ENCODE peak calls at places on chromosomes 4 and X, in eight cellular contexts. One of them, this sample, is unnamed.
A peak's percentile ranks its signal among the peaks of the same experiment; 100 is the strongest.

GRCh38 chrX:125150231-125150630 is 169.4 kb upstream of the TEX13C start:
- DNase-seq in kidney: no peak
- DNase-seq in stimulated activated CD4-positive, alpha-beta T cell treated with anti-CD3 and anti-CD28 coated beads, TNF-alpha, amount 100 ng/mL, for 1 hour: no peak
- DNase-seq in T-cell: no peak
- DNase-seq in osteocyte: no peak
- DNase-seq in BJ: no peak
- DNase-seq in HT-29: no peak
- DNase-seq in suprapubic skin: no peak
- DNase-seq in this sample: no peak

GRCh38 chrX:3526084-3526483 is 179.6 kb upstream of the MXRA5 start:
- DNase-seq in kidney: no peak
- DNase-seq in stimulated activated CD4-positive, alpha-beta T cell treated with anti-CD3 and anti-CD28 coated beads, TNF-alpha, amount 100 ng/mL, for 1 hour: no peak
- DNase-seq in T-cell: no peak
- DNase-seq in BJ: no peak
- DNase-seq in osteocyte: no peak
- DNase-seq in HT-29: no peak
- DNase-seq in suprapubic skin: no peak
- DNase-seq in this sample: no peak

GRCh38 chrX:68692651-68693050 is 45.2 kb downstream of the STARD8 start:
- DNase-seq in stimulated activated CD4-positive, alpha-beta T cell treated with anti-CD3 and anti-CD28 coated beads, TNF-alpha, amount 100 ng/mL, for 1 hour: no peak
- DNase-seq in HT-29: no peak
- DNase-seq in kidney: no peak
- DNase-seq in osteocyte: no peak
- DNase-seq in T-cell: no peak
- DNase-seq in BJ: no peak
- DNase-seq in suprapubic skin: no peak
- DNase-seq in this sample: no peak

GRCh38 chr4:15506464-15506863 is 36.8 kb downstream of the CC2D2A start:
- DNase-seq in stimulated activated CD4-positive, alpha-beta T cell treated with anti-CD3 and anti-CD28 coated beads, TNF-alpha, amount 100 ng/mL, for 1 hour: no peak
- DNase-seq in suprapubic skin: no peak
- DNase-seq in kidney: no peak
- DNase-seq in osteocyte: no peak
- DNase-seq in T-cell: no peak
- DNase-seq in HT-29: no peak
- DNase-seq in BJ: peak; percentile 38
- DNase-seq in this sample: no peak

GRCh38 chr4:84582988-84583870 is at the start of gene CDS1:
- DNase-seq in suprapubic skin: peak; percentile 80
- DNase-seq in osteocyte: no peak
- DNase-seq in stimulated activated CD4-positive, alpha-beta T cell treated with anti-CD3 and anti-CD28 coated beads, TNF-alpha, amount 100 ng/mL, for 1 hour: no peak
- DNase-seq in kidney: peak; percentile 86
- DNase-seq in HT-29: peak; percentile 69
- DNase-seq in T-cell: no peak
- DNase-seq in BJ: no peak
- DNase-seq in this sample: no peak

GRCh38 chrX:116272881-116273280 is 102.3 kb downstream of the AGTR2 start:
- DNase-seq in BJ: no peak
- DNase-seq in kidney: no peak
- DNase-seq in T-cell: no peak
- DNase-seq in stimulated activated CD4-positive, alpha-beta T cell treated with anti-CD3 and anti-CD28 coated beads, TNF-alpha, amount 100 ng/mL, for 1 hour: no peak
- DNase-seq in HT-29: peak; percentile 18
- DNase-seq in suprapubic skin: no peak
- DNase-seq in osteocyte: no peak
- DNase-seq in this sample: no peak

GRCh38 chr4:147793569-147793968 is 61.7 kb downstream of the ARHGAP10 start:
- DNase-seq in suprapubic skin: no peak
- DNase-seq in osteocyte: no peak
- DNase-seq in stimulated activated CD4-positive, alpha-beta T cell treated with anti-CD3 and anti-CD28 coated beads, TNF-alpha, amount 100 ng/mL, for 1 hour: no peak
- DNase-seq in kidney: no peak
- DNase-seq in BJ: no peak
- DNase-seq in HT-29: no peak
- DNase-seq in T-cell: no peak
- DNase-seq in this sample: no peak

GRCh38 chrX:118521435-118521834 is 25.8 kb downstream of the DOCK11 start:
- DNase-seq in kidney: no peak
- DNase-seq in T-cell: no peak
- DNase-seq in HT-29: no peak
- DNase-seq in osteocyte: no peak
- DNase-seq in stimulated activated CD4-positive, alpha-beta T cell treated with anti-CD3 and anti-CD28 coated beads, TNF-alpha, amount 100 ng/mL, for 1 hour: no peak
- DNase-seq in suprapubic skin: no peak
- DNase-seq in BJ: peak; percentile 56
- DNase-seq in this sample: no peak

GRCh38 chr4:177182156-177182555 is 127.5 kb upstream of the NEIL3 start:
- DNase-seq in suprapubic skin: no peak
- DNase-seq in osteocyte: no peak
- DNase-seq in stimulated activated CD4-positive, alpha-beta T cell treated with anti-CD3 and anti-CD28 coated beads, TNF-alpha, amount 100 ng/mL, for 1 hour: no peak
- DNase-seq in kidney: no peak
- DNase-seq in T-cell: no peak
- DNase-seq in HT-29: no peak
- DNase-seq in BJ: peak; percentile 35
- DNase-seq in this sample: no peak

GRCh38 chr4:82099863-82100579 is 273.8 kb downstream of the HNRNPD start:
- DNase-seq in BJ: no peak
- DNase-seq in suprapubic skin: no peak
- DNase-seq in T-cell: no peak
- DNase-seq in kidney: no peak
- DNase-seq in stimulated activated CD4-positive, alpha-beta T cell treated with anti-CD3 and anti-CD28 coated beads, TNF-alpha, amount 100 ng/mL, for 1 hour: no peak
- DNase-seq in HT-29: no peak
- DNase-seq in osteocyte: no peak
- DNase-seq in this sample: no peak

GRCh38 chrX:119552508-119552907 is 12.7 kb downstream of the STEEP1 start:
- DNase-seq in HT-29: no peak
- DNase-seq in kidney: no peak
- DNase-seq in osteocyte: no peak
- DNase-seq in T-cell: no peak
- DNase-seq in suprapubic skin: no peak
- DNase-seq in stimulated activated CD4-positive, alpha-beta T cell treated with anti-CD3 and anti-CD28 coated beads, TNF-alpha, amount 100 ng/mL, for 1 hour: no peak
- DNase-seq in BJ: no peak
- DNase-seq in this sample: no peak

GRCh38 chr4:78551420-78552351 is at the start of gene ANXA3:
- DNase-seq in HT-29: peak; percentile 87
- DNase-seq in osteocyte: no peak
- DNase-seq in BJ: no peak
- DNase-seq in kidney: peak; percentile 84
- DNase-seq in stimulated activated CD4-positive, alpha-beta T cell treated with anti-CD3 and anti-CD28 coated beads, TNF-alpha, amount 100 ng/mL, for 1 hour: peak; percentile 1
- DNase-seq in T-cell: no peak
- DNase-seq in suprapubic skin: no peak
- DNase-seq in this sample: no peak

GRCh38 chr4:84666444-84666843 is 83.5 kb downstream of the CDS1 start:
- DNase-seq in BJ: no peak
- DNase-seq in HT-29: no peak
- DNase-seq in kidney: no peak
- DNase-seq in stimulated activated CD4-positive, alpha-beta T cell treated with anti-CD3 and anti-CD28 coated beads, TNF-alpha, amount 100 ng/mL, for 1 hour: no peak
- DNase-seq in suprapubic skin: no peak
- DNase-seq in osteocyte: no peak
- DNase-seq in T-cell: no peak
- DNase-seq in this sample: no peak

GRCh38 chrX:15059488-15059887 is 186.3 kb downstream of the MOSPD2 start:
- DNase-seq in stimulated activated CD4-positive, alpha-beta T cell treated with anti-CD3 and anti-CD28 coated beads, TNF-alpha, amount 100 ng/mL, for 1 hour: no peak
- DNase-seq in T-cell: no peak
- DNase-seq in kidney: no peak
- DNase-seq in suprapubic skin: no peak
- DNase-seq in BJ: no peak
- DNase-seq in HT-29: no peak
- DNase-seq in osteocyte: no peak
- DNase-seq in this sample: no peak

GRCh38 chr4:176302283-176303275 is 17.2 kb upstream of the SPCS3 start:
- DNase-seq in T-cell: no peak
- DNase-seq in HT-29: no peak
- DNase-seq in stimulated activated CD4-positive, alpha-beta T cell treated with anti-CD3 and anti-CD28 coated beads, TNF-alpha, amount 100 ng/mL, for 1 hour: no peak
- DNase-seq in osteocyte: no peak
- DNase-seq in BJ: peak; percentile 55
- DNase-seq in kidney: no peak
- DNase-seq in suprapubic skin: no peak
- DNase-seq in this sample: no peak

GRCh38 chr4:157838366-157838765 is 334.5 kb downstream of the GASK1B start:
- DNase-seq in HT-29: no peak
- DNase-seq in stimulated activated CD4-positive, alpha-beta T cell treated with anti-CD3 and anti-CD28 coated beads, TNF-alpha, amount 100 ng/mL, for 1 hour: no peak
- DNase-seq in suprapubic skin: no peak
- DNase-seq in BJ: no peak
- DNase-seq in T-cell: no peak
- DNase-seq in osteocyte: no peak
- DNase-seq in kidney: no peak
- DNase-seq in this sample: no peak

GRCh38 chrX:4675686-4676300 is 962.3 kb upstream of the PRKX start:
- DNase-seq in kidney: no peak
- DNase-seq in BJ: no peak
- DNase-seq in T-cell: no peak
- DNase-seq in HT-29: no peak
- DNase-seq in stimulated activated CD4-positive, alpha-beta T cell treated with anti-CD3 and anti-CD28 coated beads, TNF-alpha, amount 100 ng/mL, for 1 hour: no peak
- DNase-seq in osteocyte: no peak
- DNase-seq in suprapubic skin: no peak
- DNase-seq in this sample: no peak

This sample was measured in esophagus muscularis mucosa.